ENCODE peak calls at places on chromosomes 1 and 21, in five cellular contexts. F is GM13976, R is left kidney, V is transverse colon, Y is ELR. O is an unnamed sample.

GRCh38 chr1:240599299-240599698 is 12.7 kb downstream of the GREM2 start:
- DNase-seq in V (no peak), F (no peak), Y (no peak), R (no peak), O (no peak)

GRCh38 chr1:55542901-55543504 is 327.8 kb upstream of the USP24 start:
- DNase-seq in F (no peak), Y (peak; percentile 22), V (no peak), R (no peak), O (no peak)

GRCh38 chr1:24551910-24552571 is 3.8 kb upstream of the NCMAP start:
- DNase-seq in R (peak; percentile 86), V (no peak), F (no peak), Y (no peak), O (no peak)

GRCh38 chr1:54743827-54744226 is 20.5 kb downstream of the PARS2 start:
- DNase-seq in Y (no peak), R (no peak), F (no peak), V (no peak), O (no peak)

GRCh38 chr1:234582626-234583354 is 27.2 kb downstream of the IRF2BP2 start:
- DNase-seq in F (no peak), V (no peak), R (peak; percentile 81), Y (no peak), O (no peak)

GRCh38 chr21:42614391-42614790 is 39.0 kb upstream of the PDE9A start:
- DNase-seq in Y (no peak), F (no peak), V (no peak), R (no peak), O (no peak)

GRCh38 chr21:16079830-16080229 is 350.0 kb downstream of the USP25 start:
- DNase-seq in Y (peak; percentile 53), V (no peak), R (no peak), F (no peak), O (no peak)

GRCh38 chr1:246506785-246507639 is at the start of gene SMYD3:
- DNase-seq in Y (peak; percentile 81), V (peak; percentile 78), R (peak; percentile 97), F (peak; percentile 94), O (peak; percentile 91)

GRCh38 chr1:228030451-228031201 is 23.8 kb downstream of the WNT3A start:
- DNase-seq in F (no peak), R (no peak), Y (no peak), V (peak; percentile 1), O (no peak)

GRCh38 chr1:87296220-87296619 is 32.5 kb upstream of the LMO4 start:
- DNase-seq in V (no peak), R (no peak), F (no peak), Y (no peak), O (no peak)

GRCh38 chr1:11376981-11377583 is 101.9 kb upstream of the DISP3 start:
- DNase-seq in F (no peak), V (no peak), R (no peak), Y (no peak), O (no peak)

GRCh38 chr1:176533020-176533419 is 70.0 kb downstream of the PAPPA2 start:
- DNase-seq in V (no peak), R (peak; percentile 67), Y (no peak), F (no peak), O (no peak)

GRCh38 chr1:173418107-173418985 is 58.8 kb upstream of the PRDX6 start:
- DNase-seq in Y (peak; percentile 53), V (no peak), F (no peak), R (no peak), O (no peak)